ENCODE peak calls at places on chromosome 18, in nine cellular contexts. U is body of pancreas, P is H54, H is Peyer's patch, S is sigmoid colon, W is heart left ventricle, A is ovary, Z is GM12891, E is transverse colon. F is an unnamed sample.
A peak's percentile ranks its signal among the peaks of the same experiment; 100 is the strongest.

GRCh38 chr18:23646282-23646681 is 16.4 kb downstream of the ANKRD29 start:
- DNase-seq in U (no peak), P (no peak), H (no peak), S (no peak), W (no peak), A (no peak), Z (no peak), E (no peak), F (no peak)

GRCh38 chr18:60445341-60445740 is 72.8 kb upstream of the MC4R start:
- DNase-seq in U (no peak), P (no peak), H (no peak), S (no peak), W (no peak), A (no peak), Z (no peak), E (no peak), F (no peak)

GRCh38 chr18:39839782-39840181 is 2115.3 kb upstream of the PIK3C3 start:
- DNase-seq in U (no peak), P (no peak), H (no peak), S (no peak), W (no peak), A (no peak), Z (no peak), E (no peak), F (no peak)

GRCh38 chr18:6203791-6204190 is 210.9 kb downstream of the L3MBTL4 start:
- DNase-seq in U (no peak), P (no peak), H (no peak), S (no peak), W (no peak), A (no peak), Z (no peak), E (peak; percentile 11), F (peak; percentile 89)

GRCh38 chr18:49494660-49495059 is 7.6 kb upstream of the C18orf32 start:
- DNase-seq in U (no peak), P (no peak), H (no peak), S (no peak), W (no peak), A (no peak), Z (no peak), E (no peak), F (no peak)

GRCh38 chr18:26654173-26655009 is 106.0 kb upstream of the KCTD1 start:
- DNase-seq in U (no peak), P (no peak), H (no peak), S (no peak), W (no peak), A (no peak), Z (no peak), E (no peak), F (no peak)

GRCh38 chr18:22846697-22847096 is 86.4 kb upstream of the RBBP8 start:
- DNase-seq in U (no peak), P (no peak), H (no peak), S (no peak), W (no peak), A (no peak), Z (no peak), E (no peak), F (no peak)

GRCh38 chr18:25538175-25538922 is 186.4 kb upstream of the ZNF521 start:
- DNase-seq in U (no peak), P (no peak), H (no peak), S (no peak), W (no peak), A (no peak), Z (no peak), E (no peak), F (no peak)

GRCh38 chr18:58315739-58316215 is 271.8 kb downstream of the NEDD4L start:
- DNase-seq in U (peak; percentile 37), P (peak; percentile 13), H (no peak), S (no peak), W (peak; percentile 48), A (no peak), Z (no peak), E (peak; percentile 61), F (no peak)

GRCh38 chr18:54247488-54248175 is 21.7 kb upstream of the POLI start:
- DNase-seq in U (no peak), P (no peak), H (no peak), S (no peak), W (no peak), A (no peak), Z (no peak), E (no peak), F (no peak)

DNA sequence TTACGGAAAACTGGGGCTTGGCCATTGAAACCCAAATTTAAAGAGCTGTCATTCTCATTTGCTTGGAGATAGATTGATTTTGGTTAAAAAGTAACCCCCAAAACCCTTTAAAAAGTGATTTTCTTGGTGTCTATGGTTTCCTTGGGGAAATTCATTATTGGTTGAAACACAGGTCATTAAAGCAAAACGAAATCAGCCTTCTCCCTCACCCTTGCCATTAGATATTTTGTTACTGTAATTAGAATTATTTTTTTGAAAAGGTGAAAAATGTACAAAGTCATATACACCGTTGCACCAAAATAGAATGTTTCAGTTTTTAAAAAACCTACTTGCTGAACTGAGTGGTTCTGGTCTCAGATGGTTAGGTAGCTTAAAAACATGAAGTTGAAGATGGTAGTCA is 1.9 kb downstream of the SKOR2 start:
- DNase-seq in U (no peak), P (no peak), H (no peak), S (no peak), W (no peak), A (no peak), Z (no peak), E (no peak), F (no peak)
- TF ChIP-seq POLR2A in U (no peak), P (no peak), H (no peak), S (no peak), W (no peak), A (no peak), Z (no peak), E (no peak), F (no peak)

DNA sequence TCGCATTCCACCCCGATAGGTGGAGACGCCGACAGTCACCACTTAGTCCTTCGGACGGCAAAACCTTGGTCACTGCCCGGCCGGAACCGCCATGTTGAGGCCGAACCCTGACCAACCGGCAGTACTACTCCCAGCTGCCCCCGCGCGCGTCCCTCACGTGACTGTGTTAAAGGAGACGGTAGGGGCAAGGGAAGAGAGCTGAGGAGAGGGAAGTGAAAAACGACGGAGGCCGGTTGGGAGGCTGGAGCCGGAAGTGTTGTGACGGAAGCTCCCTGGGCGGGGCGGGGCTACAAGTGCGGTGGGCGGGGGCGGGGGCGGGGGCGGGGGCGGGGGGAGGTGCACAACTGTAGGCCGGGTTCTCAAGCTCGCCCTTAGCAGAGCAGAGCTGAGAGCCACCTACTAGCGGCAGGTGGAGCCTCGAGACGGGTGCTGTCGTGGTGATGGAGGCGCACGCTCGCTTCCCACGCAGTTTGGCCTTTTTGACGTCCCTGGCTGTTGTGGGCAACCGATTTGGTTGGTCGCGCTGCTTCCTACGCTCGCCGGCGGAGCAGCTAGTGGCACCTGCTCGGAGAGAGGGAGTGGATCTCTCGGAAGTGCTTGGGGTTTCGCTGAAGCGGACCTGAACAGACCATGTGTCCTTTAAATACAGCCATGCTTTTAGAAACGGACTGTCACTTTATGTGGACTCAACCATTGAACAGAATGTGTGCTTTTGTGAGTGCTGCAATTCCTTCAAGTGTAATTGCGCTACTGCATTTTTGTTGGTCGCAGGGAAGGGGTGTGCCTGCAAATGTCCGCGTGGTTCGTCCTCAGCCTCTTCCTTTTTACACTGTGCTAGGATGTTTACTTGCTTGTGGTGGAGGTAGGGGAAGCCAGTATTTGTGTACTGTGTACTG is at the start of gene TRAPPC8:
- DNase-seq in U (peak; percentile 99), P (peak; percentile 79), H (peak; percentile 99), S (peak; percentile 99), W (peak; percentile 99), A (peak; percentile 97), Z (peak; percentile 85), E (peak; percentile 99), F (peak; percentile 100)
- TF ChIP-seq POLR2A in U (peak; percentile 80), P (peak; percentile 86), H (peak; percentile 70), S (no peak), W (no peak), A (no peak), Z (peak; percentile 93), E (peak; percentile 61), F (no peak)

DNA sequence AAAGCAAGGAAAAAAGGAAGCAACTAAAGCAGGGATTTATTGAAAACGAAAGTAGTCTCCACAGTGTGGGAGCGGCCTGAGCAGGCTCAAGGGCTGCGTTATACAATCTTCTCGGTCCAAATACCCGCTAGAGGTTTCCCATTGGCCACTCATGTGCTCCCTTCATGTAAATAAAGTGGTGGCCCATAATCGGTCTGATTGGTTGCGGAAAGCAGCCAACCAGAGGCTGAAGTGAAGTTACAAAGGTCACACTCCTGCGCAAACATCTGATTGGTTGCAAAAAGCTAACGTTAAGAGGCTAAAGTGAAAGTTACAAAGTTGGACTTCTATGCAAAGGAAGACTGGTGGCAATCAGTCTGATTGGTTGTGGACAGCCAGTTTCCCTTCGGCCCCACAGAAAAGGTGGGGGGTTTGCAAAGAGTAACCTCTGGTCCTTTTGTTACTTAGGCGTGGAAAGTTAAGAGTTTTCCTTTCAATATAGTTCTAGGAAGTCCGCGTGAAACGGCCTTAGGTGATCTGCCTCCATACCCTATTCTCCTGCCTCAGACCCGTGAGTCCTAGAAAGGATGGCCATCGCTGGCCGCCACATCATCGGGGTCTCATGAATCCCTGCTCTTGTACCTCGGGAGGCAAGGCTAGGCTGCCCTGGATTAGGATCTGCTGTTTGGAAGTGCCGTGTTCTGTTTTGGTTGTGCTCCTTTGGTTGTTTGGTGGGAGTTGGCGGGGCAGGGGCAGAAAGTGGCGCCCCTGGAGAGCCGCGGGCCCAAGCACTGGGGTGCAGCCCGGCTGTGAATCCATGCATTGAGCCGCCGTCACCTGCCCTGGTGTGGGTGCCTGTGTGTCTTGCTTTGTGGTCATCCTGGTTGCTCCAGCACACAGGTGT is 80.4 kb upstream of the LDLRAD4 start:
- DNase-seq in U (peak; percentile 82), P (no peak), H (peak; percentile 79), S (peak; percentile 89), W (peak; percentile 69), A (peak; percentile 72), Z (peak; percentile 69), E (peak; percentile 89), F (peak; percentile 46)
- TF ChIP-seq POLR2A in U (peak; percentile 47), P (no peak), H (peak; percentile 58), S (no peak), W (no peak), A (no peak), Z (peak; percentile 61), E (peak; percentile 26), F (no peak)

GRCh38 chr18:70334264-70334663 is 45.4 kb downstream of the SOCS6 start:
- DNase-seq in U (no peak), P (no peak), H (no peak), S (no peak), W (no peak), A (no peak), Z (no peak), E (no peak), F (no peak)

GRCh38 chr18:70334728-70335329 is 46.0 kb downstream of the SOCS6 start:
- DNase-seq in U (no peak), P (no peak), H (no peak), S (no peak), W (no peak), A (no peak), Z (no peak), E (no peak), F (no peak)

GRCh38 chr18:70333316-70333715 is 44.5 kb downstream of the SOCS6 start:
- DNase-seq in U (no peak), P (no peak), H (no peak), S (no peak), W (no peak), A (no peak), Z (no peak), E (no peak), F (no peak)

GRCh38 chr18:70332694-70333093 is 43.8 kb downstream of the SOCS6 start:
- DNase-seq in U (no peak), P (no peak), H (no peak), S (no peak), W (no peak), A (no peak), Z (no peak), E (no peak), F (no peak)

GRCh38 chr18:70333757-70334156 is 44.9 kb downstream of the SOCS6 start:
- DNase-seq in U (no peak), P (peak; percentile 14), H (no peak), S (no peak), W (no peak), A (no peak), Z (no peak), E (no peak), F (no peak)
- TF ChIP-seq POLR2A in U (no peak), P (no peak), H (no peak), S (no peak), W (no peak), A (no peak), Z (no peak), E (no peak), F (no peak)

F was measured in lower leg skin.